ENCODE peak calls at places on chromosomes 5 and 9, in nine cellular contexts. One of them, this sample, is unnamed.

GRCh38 chr9:19992556-19992955 is 203.7 kb upstream of the SLC24A2 start:
- DNase-seq in CD8-positive, alpha-beta memory T cell: no peak
- DNase-seq in K562: no peak
- DNase-seq in fibroblast of lung: peak; percentile 96
- DNase-seq in trophoblast cell: no peak
- DNase-seq in iPS DF 6.9: no peak
- DNase-seq in heart left ventricle: no peak
- DNase-seq in PC-9: no peak
- DNase-seq in psoas muscle: no peak
- DNase-seq in this sample: no peak

GRCh38 chr5:86864022-86864421 is 246.3 kb downstream of the COX7C start:
- DNase-seq in CD8-positive, alpha-beta memory T cell: no peak
- DNase-seq in iPS DF 6.9: no peak
- DNase-seq in K562: no peak
- DNase-seq in fibroblast of lung: no peak
- DNase-seq in trophoblast cell: no peak
- DNase-seq in PC-9: no peak
- DNase-seq in heart left ventricle: no peak
- DNase-seq in psoas muscle: no peak
- DNase-seq in this sample: no peak

GRCh38 chr5:1799110-1799601 is 481 bp downstream of the MRPL36 start:
- DNase-seq in trophoblast cell: no peak
- DNase-seq in heart left ventricle: no peak
- DNase-seq in psoas muscle: no peak
- DNase-seq in CD8-positive, alpha-beta memory T cell: no peak
- DNase-seq in iPS DF 6.9: no peak
- DNase-seq in K562: peak; percentile 60
- DNase-seq in PC-9: peak; percentile 48
- DNase-seq in fibroblast of lung: peak; percentile 16
- DNase-seq in this sample: peak; percentile 16

GRCh38 chr9:88745281-88746001 is 210.5 kb downstream of the NXNL2 start:
- DNase-seq in iPS DF 6.9: no peak
- DNase-seq in PC-9: no peak
- DNase-seq in heart left ventricle: no peak
- DNase-seq in fibroblast of lung: peak; percentile 59
- DNase-seq in trophoblast cell: no peak
- DNase-seq in psoas muscle: no peak
- DNase-seq in CD8-positive, alpha-beta memory T cell: no peak
- DNase-seq in K562: no peak
- DNase-seq in this sample: no peak

GRCh38 chr9:115393976-115394775 is 276.2 kb upstream of the TNC start:
- DNase-seq in PC-9: no peak
- DNase-seq in heart left ventricle: no peak
- DNase-seq in psoas muscle: no peak
- DNase-seq in iPS DF 6.9: no peak
- DNase-seq in K562: no peak
- DNase-seq in fibroblast of lung: peak; percentile 51
- DNase-seq in CD8-positive, alpha-beta memory T cell: no peak
- DNase-seq in trophoblast cell: no peak
- DNase-seq in this sample: no peak

GRCh38 chr9:79012561-79012960 is 559.2 kb upstream of the TLE4 start:
- DNase-seq in fibroblast of lung: peak; percentile 78
- DNase-seq in psoas muscle: no peak
- DNase-seq in K562: no peak
- DNase-seq in CD8-positive, alpha-beta memory T cell: no peak
- DNase-seq in PC-9: no peak
- DNase-seq in heart left ventricle: no peak
- DNase-seq in iPS DF 6.9: no peak
- DNase-seq in trophoblast cell: no peak
- DNase-seq in this sample: no peak

GRCh38 chr9:3942351-3942750 is 357.5 kb downstream of the GLIS3 start:
- DNase-seq in psoas muscle: no peak
- DNase-seq in PC-9: no peak
- DNase-seq in iPS DF 6.9: no peak
- DNase-seq in fibroblast of lung: no peak
- DNase-seq in trophoblast cell: no peak
- DNase-seq in K562: no peak
- DNase-seq in heart left ventricle: no peak
- DNase-seq in CD8-positive, alpha-beta memory T cell: no peak
- DNase-seq in this sample: no peak

GRCh38 chr5:76755779-76756637 is 40.1 kb downstream of the F2R start:
- DNase-seq in fibroblast of lung: no peak
- DNase-seq in iPS DF 6.9: no peak
- DNase-seq in K562: no peak
- DNase-seq in trophoblast cell: no peak
- DNase-seq in psoas muscle: no peak
- DNase-seq in PC-9: no peak
- DNase-seq in heart left ventricle: no peak
- DNase-seq in CD8-positive, alpha-beta memory T cell: no peak
- DNase-seq in this sample: no peak

GRCh38 chr5:77679791-77680190 is 41.3 kb upstream of the OTP start:
- DNase-seq in CD8-positive, alpha-beta memory T cell: no peak
- DNase-seq in trophoblast cell: peak; percentile 44
- DNase-seq in iPS DF 6.9: no peak
- DNase-seq in psoas muscle: no peak
- DNase-seq in K562: no peak
- DNase-seq in fibroblast of lung: no peak
- DNase-seq in heart left ventricle: no peak
- DNase-seq in PC-9: no peak
- DNase-seq in this sample: no peak

GRCh38 chr5:180632768-180633167 is 16.6 kb downstream of the FLT4 start:
- DNase-seq in trophoblast cell: no peak
- DNase-seq in heart left ventricle: no peak
- DNase-seq in psoas muscle: peak; percentile 43
- DNase-seq in K562: no peak
- DNase-seq in PC-9: no peak
- DNase-seq in iPS DF 6.9: no peak
- DNase-seq in CD8-positive, alpha-beta memory T cell: no peak
- DNase-seq in fibroblast of lung: no peak
- DNase-seq in this sample: no peak

GRCh38 chr5:180637962-180638680 is 11.3 kb downstream of the FLT4 start:
- DNase-seq in psoas muscle: peak; percentile 30
- DNase-seq in fibroblast of lung: no peak
- DNase-seq in trophoblast cell: no peak
- DNase-seq in iPS DF 6.9: no peak
- DNase-seq in heart left ventricle: no peak
- DNase-seq in CD8-positive, alpha-beta memory T cell: no peak
- DNase-seq in K562: no peak
- DNase-seq in PC-9: no peak
- DNase-seq in this sample: no peak

GRCh38 chr5:180633283-180634177 is 15.9 kb downstream of the FLT4 start:
- DNase-seq in heart left ventricle: no peak
- DNase-seq in trophoblast cell: no peak
- DNase-seq in fibroblast of lung: no peak
- DNase-seq in psoas muscle: peak; percentile 35
- DNase-seq in K562: no peak
- DNase-seq in iPS DF 6.9: no peak
- DNase-seq in CD8-positive, alpha-beta memory T cell: no peak
- DNase-seq in PC-9: no peak
- DNase-seq in this sample: no peak

GRCh38 chr5:180636403-180637075 is 12.9 kb downstream of the FLT4 start:
- DNase-seq in K562: no peak
- DNase-seq in psoas muscle: peak; percentile 33
- DNase-seq in fibroblast of lung: peak; percentile 79
- DNase-seq in PC-9: no peak
- DNase-seq in CD8-positive, alpha-beta memory T cell: no peak
- DNase-seq in heart left ventricle: no peak
- DNase-seq in trophoblast cell: no peak
- DNase-seq in iPS DF 6.9: no peak
- DNase-seq in this sample: no peak

GRCh38 chr5:180636016-180636402 is 13.4 kb downstream of the FLT4 start:
- DNase-seq in trophoblast cell: no peak
- DNase-seq in K562: no peak
- DNase-seq in fibroblast of lung: no peak
- DNase-seq in iPS DF 6.9: no peak
- DNase-seq in psoas muscle: no peak
- DNase-seq in heart left ventricle: no peak
- DNase-seq in CD8-positive, alpha-beta memory T cell: no peak
- DNase-seq in PC-9: no peak
- DNase-seq in this sample: no peak
- H3K4me1 ChIP-seq in trophoblast cell: no peaks in the 10 kb centered on the region
- H3K4me1 ChIP-seq in K562: peaks cover 37% of the 10 kb centered on the region
- H3K4me1 ChIP-seq in fibroblast of lung: no peaks in the 10 kb centered on the region
- H3K4me1 ChIP-seq in iPS DF 6.9: peaks cover 2% of the 10 kb centered on the region
- H3K4me1 ChIP-seq in psoas muscle: no peaks in the 10 kb centered on the region
- H3K4me1 ChIP-seq in heart left ventricle: peaks cover 5% of the 10 kb centered on the region
- H3K4me1 ChIP-seq in CD8-positive, alpha-beta memory T cell: no peaks in the 10 kb centered on the region
- H3K4me1 ChIP-seq in PC-9: no peaks in the 10 kb centered on the region
- H3K4me1 ChIP-seq in this sample: no peaks in the 10 kb centered on the region

GRCh38 chr5:67204821-67205220 is 8.2 kb upstream of the CD180 start:
- DNase-seq in heart left ventricle: no peak
- DNase-seq in PC-9: no peak
- DNase-seq in K562: no peak
- DNase-seq in psoas muscle: no peak
- DNase-seq in CD8-positive, alpha-beta memory T cell: no peak
- DNase-seq in fibroblast of lung: no peak
- DNase-seq in trophoblast cell: no peak
- DNase-seq in iPS DF 6.9: no peak
- DNase-seq in this sample: no peak
- H3K4me1 ChIP-seq in heart left ventricle: no peaks in the 10 kb centered on the region
- H3K4me1 ChIP-seq in PC-9: peaks cover 44% of the 10 kb centered on the region
- H3K4me1 ChIP-seq in K562: no peaks in the 10 kb centered on the region
- H3K4me1 ChIP-seq in psoas muscle: no peaks in the 10 kb centered on the region
- H3K4me1 ChIP-seq in CD8-positive, alpha-beta memory T cell: peaks cover 77% of the 10 kb centered on the region
- H3K4me1 ChIP-seq in fibroblast of lung: no peaks in the 10 kb centered on the region
- H3K4me1 ChIP-seq in trophoblast cell: peaks cover 3% of the 10 kb centered on the region
- H3K4me1 ChIP-seq in iPS DF 6.9: no peaks in the 10 kb centered on the region
- H3K4me1 ChIP-seq in this sample: no peaks in the 10 kb centered on the region

GRCh38 chr5:57207007-57207653 is 33.3 kb downstream of the GPBP1 start:
- DNase-seq in PC-9: no peak
- DNase-seq in psoas muscle: no peak
- DNase-seq in K562: no peak
- DNase-seq in heart left ventricle: no peak
- DNase-seq in iPS DF 6.9: no peak
- DNase-seq in CD8-positive, alpha-beta memory T cell: no peak
- DNase-seq in fibroblast of lung: no peak
- DNase-seq in trophoblast cell: no peak
- DNase-seq in this sample: no peak
- H3K4me1 ChIP-seq in PC-9: peaks cover 18% of the 10 kb centered on the region
- H3K4me1 ChIP-seq in psoas muscle: peaks cover 56% of the 10 kb centered on the region
- H3K4me1 ChIP-seq in K562: peaks cover 3% of the 10 kb centered on the region
- H3K4me1 ChIP-seq in heart left ventricle: peaks cover 33% of the 10 kb centered on the region
- H3K4me1 ChIP-seq in iPS DF 6.9: peaks cover 6% of the 10 kb centered on the region
- H3K4me1 ChIP-seq in CD8-positive, alpha-beta memory T cell: peaks cover 68% of the 10 kb centered on the region
- H3K4me1 ChIP-seq in fibroblast of lung: peaks cover 2% of the 10 kb centered on the region
- H3K4me1 ChIP-seq in trophoblast cell: peaks cover 2% of the 10 kb centered on the region
- H3K4me1 ChIP-seq in this sample: peaks cover 14% of the 10 kb centered on the region

GRCh38 chr9:132182609-132183073 is 20.8 kb downstream of the NTNG2 start:
- DNase-seq in iPS DF 6.9: no peak
- DNase-seq in fibroblast of lung: no peak
- DNase-seq in K562: no peak
- DNase-seq in trophoblast cell: no peak
- DNase-seq in PC-9: no peak
- DNase-seq in psoas muscle: no peak
- DNase-seq in CD8-positive, alpha-beta memory T cell: no peak
- DNase-seq in heart left ventricle: no peak
- DNase-seq in this sample: peak; percentile 24
- H3K4me1 ChIP-seq in iPS DF 6.9: peaks cover 19% of the 10 kb centered on the region
- H3K4me1 ChIP-seq in fibroblast of lung: no peaks in the 10 kb centered on the region
- H3K4me1 ChIP-seq in K562: peaks cover 15% of the 10 kb centered on the region
- H3K4me1 ChIP-seq in trophoblast cell: peaks cover 6% of the 10 kb centered on the region
- H3K4me1 ChIP-seq in PC-9: no peaks in the 10 kb centered on the region
- H3K4me1 ChIP-seq in psoas muscle: no peaks in the 10 kb centered on the region
- H3K4me1 ChIP-seq in CD8-positive, alpha-beta memory T cell: no peaks in the 10 kb centered on the region
- H3K4me1 ChIP-seq in heart left ventricle: peaks cover 12% of the 10 kb centered on the region
- H3K4me1 ChIP-seq in this sample: peaks cover 11% of the 10 kb centered on the region

GRCh38 chr9:113520109-113520642 is 56.6 kb downstream of the RGS3 start:
- DNase-seq in fibroblast of lung: peak; percentile 59
- DNase-seq in PC-9: no peak
- DNase-seq in psoas muscle: no peak
- DNase-seq in trophoblast cell: no peak
- DNase-seq in iPS DF 6.9: no peak
- DNase-seq in CD8-positive, alpha-beta memory T cell: peak; percentile 40
- DNase-seq in K562: no peak
- DNase-seq in heart left ventricle: no peak
- DNase-seq in this sample: no peak
- H3K4me1 ChIP-seq in fibroblast of lung: peaks cover 25% of the 10 kb centered on the region
- H3K4me1 ChIP-seq in PC-9: no peaks in the 10 kb centered on the region
- H3K4me1 ChIP-seq in psoas muscle: peaks cover 35% of the 10 kb centered on the region
- H3K4me1 ChIP-seq in trophoblast cell: peaks cover 6% of the 10 kb centered on the region
- H3K4me1 ChIP-seq in iPS DF 6.9: no peaks in the 10 kb centered on the region
- H3K4me1 ChIP-seq in CD8-positive, alpha-beta memory T cell: peaks cover 96% of the 10 kb centered on the region
- H3K4me1 ChIP-seq in K562: no peaks in the 10 kb centered on the region
- H3K4me1 ChIP-seq in heart left ventricle: peaks cover 50% of the 10 kb centered on the region
- H3K4me1 ChIP-seq in this sample: peaks cover 14% of the 10 kb centered on the region

GRCh38 chr5:133694181-133694831 is 82.0 kb upstream of the FSTL4 start:
- DNase-seq in trophoblast cell: no peak
- DNase-seq in iPS DF 6.9: no peak
- DNase-seq in PC-9: no peak
- DNase-seq in psoas muscle: no peak
- DNase-seq in CD8-positive, alpha-beta memory T cell: no peak
- DNase-seq in K562: no peak
- DNase-seq in fibroblast of lung: peak; percentile 19
- DNase-seq in heart left ventricle: no peak
- DNase-seq in this sample: no peak
- H3K4me1 ChIP-seq in trophoblast cell: no peaks in the 10 kb centered on the region
- H3K4me1 ChIP-seq in iPS DF 6.9: no peaks in the 10 kb centered on the region
- H3K4me1 ChIP-seq in PC-9: peaks cover 6% of the 10 kb centered on the region
- H3K4me1 ChIP-seq in psoas muscle: no peaks in the 10 kb centered on the region
- H3K4me1 ChIP-seq in CD8-positive, alpha-beta memory T cell: no peaks in the 10 kb centered on the region
- H3K4me1 ChIP-seq in K562: no peaks in the 10 kb centered on the region
- H3K4me1 ChIP-seq in fibroblast of lung: no peaks in the 10 kb centered on the region
- H3K4me1 ChIP-seq in heart left ventricle: no peaks in the 10 kb centered on the region
- H3K4me1 ChIP-seq in this sample: no peaks in the 10 kb centered on the region

DNA sequence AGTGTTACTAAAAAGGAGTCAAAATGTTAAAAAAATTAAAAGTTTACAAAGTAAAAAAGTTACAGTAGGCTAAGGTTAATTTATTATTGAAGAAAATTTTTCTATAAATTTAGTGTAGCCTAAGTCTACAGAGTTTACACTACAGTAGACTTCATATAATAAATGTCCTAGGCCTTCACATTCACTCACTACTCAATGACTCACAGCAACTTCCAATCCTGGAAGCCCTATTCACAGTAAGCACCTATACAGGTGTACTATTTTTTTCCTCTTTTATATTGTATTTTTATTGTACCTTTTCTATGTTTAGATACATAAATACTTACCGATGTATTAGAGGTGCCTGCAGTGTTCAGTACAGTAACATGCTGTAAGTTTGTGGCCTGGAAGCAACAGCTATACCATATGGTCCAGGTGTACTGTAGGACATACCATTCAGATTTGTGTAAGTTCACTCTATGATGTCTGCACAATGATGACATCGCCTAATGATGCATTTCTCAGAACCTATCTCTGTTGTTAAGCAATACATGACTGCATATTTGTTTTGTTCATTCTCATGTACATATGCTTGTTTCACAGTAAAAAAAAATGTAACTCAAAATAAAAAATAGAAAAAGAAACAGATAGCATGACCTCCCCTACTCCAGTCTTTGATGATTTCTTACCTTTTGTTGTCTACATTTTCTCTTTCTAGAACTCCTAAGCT is 64.7 kb downstream of the NR3C1 start:
- DNase-seq in psoas muscle: no peak
- DNase-seq in CD8-positive, alpha-beta memory T cell: no peak
- DNase-seq in fibroblast of lung: peak; percentile 41
- DNase-seq in PC-9: no peak
- DNase-seq in trophoblast cell: peak; percentile 56
- DNase-seq in heart left ventricle: no peak
- DNase-seq in K562: no peak
- DNase-seq in iPS DF 6.9: no peak
- DNase-seq in this sample: no peak
- H3K4me1 ChIP-seq in psoas muscle: peaks cover 74% of the 10 kb centered on the region
- H3K4me1 ChIP-seq in CD8-positive, alpha-beta memory T cell: peaks cover 3% of the 10 kb centered on the region
- H3K4me1 ChIP-seq in fibroblast of lung: peaks cover 4% of the 10 kb centered on the region
- H3K4me1 ChIP-seq in PC-9: peaks cover 8% of the 10 kb centered on the region
- H3K4me1 ChIP-seq in trophoblast cell: no peaks in the 10 kb centered on the region
- H3K4me1 ChIP-seq in heart left ventricle: peaks cover 67% of the 10 kb centered on the region
- H3K4me1 ChIP-seq in K562: no peaks in the 10 kb centered on the region
- H3K4me1 ChIP-seq in iPS DF 6.9: no peaks in the 10 kb centered on the region
- H3K4me1 ChIP-seq in this sample: no peaks in the 10 kb centered on the region

GRCh38 chr5:68240771-68241170 is 25.2 kb downstream of the PIK3R1 start:
- DNase-seq in psoas muscle: no peak
- DNase-seq in CD8-positive, alpha-beta memory T cell: no peak
- DNase-seq in K562: no peak
- DNase-seq in trophoblast cell: no peak
- DNase-seq in PC-9: no peak
- DNase-seq in fibroblast of lung: no peak
- DNase-seq in heart left ventricle: no peak
- DNase-seq in iPS DF 6.9: no peak
- DNase-seq in this sample: no peak
- H3K4me1 ChIP-seq in psoas muscle: peaks cover 63% of the 10 kb centered on the region
- H3K4me1 ChIP-seq in CD8-positive, alpha-beta memory T cell: peaks cover 81% of the 10 kb centered on the region
- H3K4me1 ChIP-seq in K562: no peaks in the 10 kb centered on the region
- H3K4me1 ChIP-seq in trophoblast cell: peaks cover 3% of the 10 kb centered on the region
- H3K4me1 ChIP-seq in PC-9: no peaks in the 10 kb centered on the region
- H3K4me1 ChIP-seq in fibroblast of lung: peaks cover 16% of the 10 kb centered on the region
- H3K4me1 ChIP-seq in heart left ventricle: peaks cover 82% of the 10 kb centered on the region
- H3K4me1 ChIP-seq in iPS DF 6.9: no peaks in the 10 kb centered on the region
- H3K4me1 ChIP-seq in this sample: peaks cover 16% of the 10 kb centered on the region

This sample was measured in HAP-1.